ENCODE peak calls at places on chromosome 20, in seven cellular contexts. Y is heart right ventricle, X is left lung, Q is adrenal gland, H is pancreas, B is fibroblast of lung, U is HCT116. C is an unnamed sample.
A peak's percentile ranks its signal among the peaks of the same experiment; 100 is the strongest.

GRCh38 chr20:50595988-50596693 is 86.0 kb downstream of the PTPN1 start:
- DNase-seq in U (no peak), B (peak; percentile 40), H (no peak), Y (no peak), X (no peak), Q (peak; percentile 52), C (no peak)

GRCh38 chr20:33914871-33915270 is 78.8 kb upstream of the RALY start:
- DNase-seq in Y (no peak), H (no peak), U (peak; percentile 66), B (peak; percentile 94), X (no peak), Q (no peak), C (no peak)

GRCh38 chr20:33166533-33167113 is 1.3 kb upstream of the BPIFA2 start:
- DNase-seq in Q (no peak), B (no peak), Y (no peak), X (no peak), H (no peak), U (no peak), C (no peak)

GRCh38 chr20:31823360-31824124 is 4.4 kb downstream of the MYLK2 start:
- DNase-seq in Y (no peak), B (no peak), Q (no peak), X (no peak), U (no peak), H (no peak), C (no peak)

GRCh38 chr20:54254596-54254995 is 46.7 kb downstream of the PFDN4 start:
- DNase-seq in Q (no peak), Y (no peak), X (no peak), H (no peak), U (no peak), B (peak; percentile 48), C (no peak)

GRCh38 chr20:57076951-57077350 is 189.5 kb downstream of the BMP7 start:
- DNase-seq in Y (no peak), X (no peak), Q (no peak), H (no peak), B (peak; percentile 64), U (no peak), C (no peak)

GRCh38 chr20:46076806-46077205 is 13.0 kb downstream of the NCOA5 start:
- DNase-seq in Y (no peak), U (no peak), H (no peak), X (no peak), Q (no peak), B (no peak), C (no peak)

GRCh38 chr20:33947709-33948295 is 45.9 kb upstream of the RALY start:
- DNase-seq in H (no peak), Y (no peak), U (peak; percentile 89), B (peak; percentile 6), Q (no peak), X (no peak), C (no peak)

GRCh38 chr20:1274485-1275313 is 8.6 kb downstream of the SNPH start:
- DNase-seq in B (no peak), U (no peak), X (no peak), Q (no peak), H (no peak), Y (no peak), C (no peak)

GRCh38 chr20:10793741-10794140 is 119.9 kb upstream of the JAG1 start:
- DNase-seq in X (no peak), H (no peak), U (no peak), B (no peak), Q (no peak), Y (no peak), C (no peak)

GRCh38 chr20:33434434-33434833 is 9.1 kb downstream of the SNTA1 start:
- DNase-seq in Y (no peak), U (no peak), Q (no peak), X (no peak), B (no peak), H (no peak), C (no peak)

GRCh38 chr20:432677-433299 is 24.7 kb downstream of the RBCK1 start:
- DNase-seq in Y (no peak), H (no peak), U (no peak), B (no peak), Q (no peak), X (no peak), C (no peak)

GRCh38 chr20:6920991-6921613 is 153.6 kb downstream of the BMP2 start:
- DNase-seq in Y (no peak), B (peak; percentile 5), X (no peak), U (no peak), H (no peak), Q (no peak), C (no peak)

GRCh38 chr20:62494980-62495797 is 19.4 kb upstream of the GATA5 start:
- DNase-seq in B (no peak), X (no peak), Y (no peak), U (no peak), H (no peak), Q (peak; percentile 42), C (no peak)

GRCh38 chr20:62494537-62494936 is 18.7 kb upstream of the GATA5 start:
- DNase-seq in U (no peak), H (no peak), Y (peak; percentile 38), X (no peak), B (no peak), Q (no peak), C (no peak)

GRCh38 chr20:62493253-62493885 is 17.6 kb upstream of the GATA5 start:
- DNase-seq in X (no peak), Q (peak; percentile 79), Y (peak; percentile 36), U (no peak), H (no peak), B (no peak), C (no peak)

GRCh38 chr20:62493886-62494285 is 18.1 kb upstream of the GATA5 start:
- DNase-seq in Q (no peak), X (no peak), B (no peak), H (no peak), Y (no peak), U (no peak), C (no peak)

DNA sequence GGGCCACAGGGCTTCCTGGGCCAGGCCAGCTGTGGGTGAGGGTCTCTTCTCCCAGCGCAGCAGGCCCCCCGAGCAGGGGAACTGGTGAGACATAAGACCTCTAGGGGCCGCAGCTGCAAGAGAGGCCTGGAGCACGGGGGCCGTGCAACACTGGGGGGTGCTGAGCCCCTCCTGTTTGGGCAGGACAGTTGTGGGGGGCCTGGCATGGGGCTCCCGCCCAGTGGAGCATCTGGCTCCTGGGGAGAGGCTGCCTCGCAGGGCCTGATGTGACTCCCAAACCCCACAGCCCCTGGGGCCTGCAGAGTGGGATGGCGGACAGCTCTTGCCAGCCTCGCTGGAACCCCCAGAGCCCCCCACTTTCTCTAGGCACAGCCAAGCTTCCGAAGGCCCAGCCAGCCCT is 16.9 kb upstream of the GATA5 start:
- DNase-seq in Y (no peak), Q (no peak), H (no peak), X (no peak), B (no peak), U (no peak), C (no peak)
- H3K27ac ChIP-seq in Y (no peak overlapping the region), Q (no peak overlapping the region), H (no peak overlapping the region), X (no peak overlapping the region), B (no peak overlapping the region), U (no peak overlapping the region), C (no peak overlapping the region)

DNA sequence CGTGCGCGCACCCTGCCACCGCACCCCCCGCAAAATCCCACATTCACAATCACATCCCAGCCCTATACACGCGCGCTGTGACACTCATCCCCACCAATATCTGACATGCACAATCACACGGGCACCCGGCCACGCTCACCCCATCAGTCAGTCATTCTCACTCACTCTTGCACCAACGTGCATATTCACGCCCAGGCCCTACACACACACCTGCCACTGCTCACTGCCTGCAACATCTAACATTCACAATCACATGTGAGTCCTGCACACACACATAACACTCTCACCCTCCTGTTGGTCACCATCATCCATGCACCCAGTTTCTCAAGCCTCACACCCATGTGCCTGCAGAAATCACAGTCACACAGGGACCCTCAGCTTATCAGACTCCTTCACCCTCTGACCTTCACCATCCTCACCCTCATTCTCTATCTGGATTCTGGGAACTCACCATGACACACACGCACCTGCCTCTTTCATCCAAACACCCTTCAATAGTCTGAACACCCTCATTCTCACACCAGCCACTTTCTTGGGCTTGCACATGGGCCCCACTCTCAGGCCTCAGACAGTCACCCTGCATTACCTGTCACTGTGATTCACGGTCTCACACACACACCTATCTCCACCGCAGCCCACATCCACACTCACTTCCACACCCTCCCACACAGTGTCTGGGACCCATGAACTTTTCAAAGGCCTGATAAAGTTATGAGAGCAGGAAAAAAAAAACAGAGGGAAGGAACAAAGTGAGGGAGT is 748 bp upstream of the ATP9A start:
- DNase-seq in H (no peak), B (peak; percentile 13), U (no peak), X (no peak), Q (no peak), Y (no peak), C (no peak)
- H3K4me3 ChIP-seq in H (no peak overlapping the region), B (peak overlapping the region; percentile 21), U (no peak overlapping the region), X (no peak overlapping the region), Q (no peak overlapping the region), Y (no peak overlapping the region), C (peak overlapping the region; percentile 20)

DNA sequence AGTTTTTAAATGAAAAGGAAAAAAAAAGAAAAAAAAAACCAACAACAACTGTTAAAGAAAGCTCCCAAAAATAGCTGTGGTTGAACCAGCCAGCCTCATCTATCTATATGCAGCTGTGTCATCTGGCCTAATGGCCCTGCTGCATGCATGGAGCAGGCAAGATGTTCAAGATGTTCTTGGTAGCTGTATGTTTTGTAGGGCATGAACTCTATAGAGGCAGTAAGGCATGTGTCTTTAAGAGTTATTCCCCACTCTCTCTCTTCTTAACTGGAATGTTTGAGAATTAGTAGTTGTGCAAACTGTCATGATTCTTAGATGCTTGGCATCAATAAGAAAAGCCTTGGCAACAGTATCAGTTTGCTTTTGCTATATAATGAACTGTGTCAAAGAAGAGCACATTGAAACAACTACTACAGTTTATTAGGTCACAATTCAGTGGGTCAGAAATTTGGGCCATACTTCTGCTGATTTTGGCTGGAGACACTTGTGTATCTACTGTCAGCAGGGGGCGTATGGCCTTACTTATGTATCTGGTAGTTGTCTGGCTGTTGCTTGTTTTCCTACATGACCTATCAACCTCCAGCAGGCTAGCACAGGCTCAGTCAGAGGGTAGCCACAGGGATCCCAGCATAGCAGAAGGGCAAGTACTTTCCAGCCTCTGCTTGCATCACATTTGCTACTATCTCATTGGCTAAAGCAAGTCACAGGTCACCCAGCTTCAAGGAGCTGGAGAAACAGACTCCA is 56.1 kb upstream of the LAMP5 start:
- DNase-seq in B (no peak), X (no peak), H (no peak), U (peak; percentile 10), Q (peak; percentile 30), Y (no peak), C (no peak)
- TF ChIP-seq CTCF in B (no peak), X (peak; percentile 32), H (no peak), U (peak; percentile 5), Q (peak; percentile 29), Y (peak; percentile 44), C (peak; percentile 21)

DNA sequence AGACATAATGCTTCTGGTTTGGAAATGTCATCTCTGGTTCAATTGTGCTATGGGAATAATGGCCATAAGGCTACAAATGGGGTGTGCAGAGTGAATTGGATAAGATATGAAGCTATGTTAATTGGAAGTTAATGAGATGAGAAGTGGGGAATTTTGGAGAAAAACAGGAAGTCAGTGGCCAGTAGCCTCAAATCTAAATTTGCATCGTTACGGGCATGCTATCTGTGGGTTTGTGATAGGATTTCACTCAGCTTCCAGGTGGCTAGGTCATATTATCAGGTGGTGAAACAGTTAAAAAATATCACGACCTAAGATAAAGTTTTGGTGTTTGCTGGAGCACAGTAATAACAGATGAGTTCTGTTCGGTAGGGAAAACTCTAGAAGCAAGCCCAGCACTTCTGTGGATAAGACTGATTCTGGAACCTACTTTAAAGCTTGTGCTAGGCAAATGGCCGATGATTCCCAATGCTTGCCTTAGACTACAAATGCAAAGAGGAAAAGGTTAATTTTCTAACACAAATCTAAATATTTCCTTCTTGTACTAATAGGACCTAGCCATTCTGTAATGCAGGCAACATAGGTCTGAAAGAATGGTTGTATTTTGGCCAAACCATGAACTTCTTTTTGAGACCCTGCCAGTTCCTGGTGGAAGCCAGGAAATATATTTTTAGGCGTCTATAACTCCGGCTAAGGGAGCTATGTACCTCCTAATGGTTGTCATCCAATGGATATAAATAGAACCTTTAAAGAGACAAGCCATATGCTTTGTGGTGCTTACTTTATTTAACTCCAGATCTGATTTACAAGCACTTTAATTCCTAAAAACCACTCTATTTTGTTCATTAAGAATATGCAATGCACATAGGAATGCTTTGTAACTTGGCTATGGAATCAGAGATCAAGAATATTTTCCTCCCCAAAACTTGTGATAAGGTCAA is 111.0 kb downstream of the PLCB1 start:
- DNase-seq in U (no peak), X (no peak), B (no peak), Q (no peak), H (no peak), Y (peak; percentile 23), C (no peak)
- H3K27ac ChIP-seq in U (no peak overlapping the region), X (no peak overlapping the region), B (no peak overlapping the region), Q (no peak overlapping the region), H (no peak overlapping the region), Y (peak overlapping the region; percentile 28), C (no peak overlapping the region)

C was measured in dorsolateral prefrontal cortex.